ENCODE peak calls at places on chromosome 5, in six cellular contexts. D is activated naive CD4-positive, alpha-beta T cell; F is heart left ventricle; O is activated CD4-positive, alpha-beta T cell treated with anti-CD3 and anti-CD28 coated beads, Interleukin-2, amount 10 ng/mL, durations not matched to agents 7 days and 5 days; N is T-cell; Y is right lobe of liver. S is an unnamed sample.

GRCh38 chr5:177399903-177400868 is at the start of gene PFN3:
- DNase-seq in D (no peak), F (no peak), O (no peak), N (no peak), Y (peak; percentile 65), S (no peak)

GRCh38 chr5:145775893-145776444 is 59.2 kb downstream of the PRELID2 start:
- DNase-seq in D (no peak), F (no peak), O (no peak), N (no peak), Y (no peak), S (no peak)

GRCh38 chr5:122152266-122152900 is 23.0 kb downstream of the ZNF474 start:
- DNase-seq in D (no peak), F (no peak), O (no peak), N (no peak), Y (no peak), S (no peak)

GRCh38 chr5:1364211-1364610 is 19.3 kb upstream of the CLPTM1L start:
- DNase-seq in D (no peak), F (no peak), O (no peak), N (no peak), Y (no peak), S (no peak)

GRCh38 chr5:111950660-111951059 is 193.7 kb upstream of the NREP start:
- DNase-seq in D (no peak), F (no peak), O (no peak), N (no peak), Y (no peak), S (no peak)

GRCh38 chr5:124238350-124238749 is 508.1 kb downstream of the ZNF608 start:
- DNase-seq in D (no peak), F (no peak), O (no peak), N (no peak), Y (no peak), S (no peak)

GRCh38 chr5:135944967-135945560 is 9.7 kb downstream of the LECT2 start:
- DNase-seq in D (no peak), F (no peak), O (peak; percentile 44), N (no peak), Y (peak; percentile 56), S (peak; percentile 76)

GRCh38 chr5:111454198-111454606 is 58.1 kb downstream of the STARD4 start:
- DNase-seq in D (no peak), F (no peak), O (no peak), N (no peak), Y (no peak), S (no peak)

GRCh38 chr5:177309351-177310191 is 2.1 kb downstream of the MXD3 start:
- DNase-seq in D (peak; percentile 36), F (no peak), O (peak; percentile 78), N (peak; percentile 60), Y (peak; percentile 78), S (peak; percentile 83)

GRCh38 chr5:154646841-154647759 is 108.1 kb upstream of the LARP1 start:
- DNase-seq in D (no peak), F (peak; percentile 75), O (no peak), N (peak; percentile 33), Y (peak; percentile 78), S (peak; percentile 72)

GRCh38 chr5:132001647-132002561 is 9.6 kb downstream of the ACSL6 start:
- DNase-seq in D (no peak), F (no peak), O (no peak), N (no peak), Y (no peak), S (no peak)

GRCh38 chr5:178590924-178591423 is 781 bp upstream of the COL23A1 start:
- DNase-seq in D (no peak), F (no peak), O (no peak), N (no peak), Y (no peak), S (no peak)